ENCODE peak calls at places on chromosomes 13 and 19, in four cellular contexts. F is HCT116, C is SK-N-SH, H is HepG2. G is an unnamed sample.

GRCh38 chr13:28613562-28613961 is 45.4 kb upstream of the POMP start:
- DNase-seq in H (no peak), F (no peak), C (no peak), G (no peak)

GRCh38 chr13:71702253-71702652 is 164.8 kb downstream of the DACH1 start:
- DNase-seq in H (no peak), C (no peak), F (no peak), G (no peak)

GRCh38 chr19:4338441-4339350 is at the start of gene STAP2:
- DNase-seq in H (peak; percentile 44), F (no peak), C (no peak), G (peak; percentile 82)

GRCh38 chr19:34666958-34667265 is 10.0 kb downstream of the SCGB2B2 start:
- DNase-seq in H (no peak), F (no peak), C (no peak), G (no peak)

GRCh38 chr13:111115051-111115840 is at the start of gene ARHGEF7:
- DNase-seq in F (no peak), C (peak; percentile 86), H (no peak), G (peak; percentile 21)

GRCh38 chr19:35222373-35223005 is 6.0 kb downstream of the FAM187B start:
- DNase-seq in C (no peak), H (no peak), F (no peak), G (no peak)

GRCh38 chr13:21310220-21310619 is 133.8 kb downstream of the MRPL57 start:
- DNase-seq in F (no peak), C (no peak), H (no peak), G (no peak)

GRCh38 chr19:10061717-10062310 is 24.3 kb upstream of the SHFL start:
- DNase-seq in H (no peak), C (no peak), F (no peak), G (peak; percentile 60)

GRCh38 chr19:46493236-46494114 is 2.2 kb downstream of the PNMA8B start:
- DNase-seq in F (no peak), C (peak; percentile 23), H (no peak), G (no peak)

GRCh38 chr19:10567696-10568443 is 909 bp downstream of the CDKN2D start:
- DNase-seq in F (no peak), H (no peak), C (no peak), G (no peak)

GRCh38 chr19:35144259-35144599 is 1.2 kb downstream of the FXYD7 start:
- DNase-seq in H (no peak), C (no peak), F (no peak), G (no peak)

GRCh38 chr19:51664997-51665396 is 18.4 kb upstream of the SIGLEC14 start:
- DNase-seq in F (no peak), C (no peak), H (no peak), G (no peak)

GRCh38 chr13:99496322-99497142 is 4.7 kb upstream of the TM9SF2 start:
- DNase-seq in H (peak; percentile 98), F (peak; percentile 36), C (no peak), G (no peak)

GRCh38 chr19:41649827-41650226 is 23.0 kb upstream of the CEACAM4 start:
- DNase-seq in H (no peak), F (no peak), C (no peak), G (no peak)

GRCh38 chr13:42284068-42284467 is 12.1 kb downstream of the AKAP11 start:
- DNase-seq in H (no peak), C (no peak), F (no peak), G (no peak)

GRCh38 chr13:110714798-110715394 is 1.4 kb downstream of the ING1 start:
- DNase-seq in C (no peak), H (peak; percentile 20), F (no peak), G (peak; percentile 54)

GRCh38 chr19:28961772-28962500 is 251.0 kb downstream of the UQCRFS1 start:
- DNase-seq in H (no peak), F (no peak), C (no peak), G (no peak)

GRCh38 chr13:32669030-32669646 is 82.9 kb downstream of the PDS5B start:
- DNase-seq in F (peak; percentile 28), C (peak; percentile 36), H (peak; percentile 53), G (no peak)

GRCh38 chr19:10612515-10613119 is 12.7 kb upstream of the SLC44A2 start:
- DNase-seq in H (no peak), F (no peak), C (peak; percentile 20), G (no peak)

GRCh38 chr13:22232186-22232585 is 561.3 kb downstream of the FGF9 start:
- DNase-seq in F (no peak), H (no peak), C (no peak), G (no peak)

GRCh38 chr13:20828540-20829364 is 55.0 kb upstream of the EEF1AKMT1 start:
- DNase-seq in F (peak; percentile 26), C (peak; percentile 27), H (peak; percentile 38), G (peak; percentile 2)

GRCh38 chr13:65926750-65927171 is 1303.4 kb downstream of the PCDH9 start:
- DNase-seq in H (peak; percentile 2), F (peak; percentile 7), C (no peak), G (peak; percentile 49)

GRCh38 chr13:57557979-57558529 is 73.5 kb upstream of the PCDH17 start:
- DNase-seq in H (peak; percentile 15), C (peak; percentile 2), F (no peak), G (peak; percentile 33)

GRCh38 chr19:50331187-50332013 is 2.2 kb upstream of the KCNC3 start:
- DNase-seq in C (no peak), F (no peak), H (no peak), G (peak; percentile 55)

GRCh38 chr13:30785146-30785845 is 50.0 kb downstream of the ALOX5AP start:
- DNase-seq in H (no peak), C (no peak), F (no peak), G (no peak)

GRCh38 chr13:42997381-42997780 is 5.3 kb upstream of the EPSTI1 start:
- DNase-seq in F (no peak), C (no peak), H (no peak), G (no peak)

GRCh38 chr19:44648536-44649370 is 5.0 kb downstream of the PVR start:
- DNase-seq in C (no peak), H (no peak), F (no peak), G (peak; percentile 47)
- TF ChIP-seq JUND in C (no peak), H (no peak), F (no peak), G (no peak)

DNA sequence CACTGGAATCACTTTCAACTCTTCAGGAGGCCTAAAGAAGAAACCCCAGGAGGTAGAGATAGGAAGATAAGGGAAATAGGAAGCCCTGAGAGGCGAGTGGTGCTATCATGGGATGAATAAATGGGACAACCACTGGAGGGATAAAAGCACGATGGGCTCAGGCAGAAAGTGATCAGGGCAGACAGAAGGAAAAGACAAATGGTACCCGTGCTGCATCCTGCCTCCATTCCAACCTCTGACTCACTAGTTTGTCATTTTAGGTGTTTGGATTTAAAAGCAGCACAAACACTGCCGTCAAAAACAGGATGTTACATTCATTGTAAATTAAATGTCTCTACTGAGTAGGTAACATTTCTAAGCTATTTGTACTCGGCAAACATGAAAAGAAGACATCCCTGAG is 314.3 kb upstream of the HTR2A start:
- DNase-seq in C (no peak), H (no peak), F (no peak), G (no peak)
- TF ChIP-seq JUND in C (peak; percentile 41), H (no peak), F (no peak), G (no peak)

GRCh38 chr13:113141591-113141950 is 16.9 kb upstream of the PROZ start:
- DNase-seq in C (peak; percentile 15), F (no peak), H (no peak), G (no peak)
- TF ChIP-seq JUND in C (no peak), F (no peak), H (no peak), G (no peak)

GRCh38 chr19:3304871-3305423 is 61.4 kb upstream of the NFIC start:
- DNase-seq in H (peak; percentile 58), F (peak; percentile 56), C (peak; percentile 75), G (peak; percentile 77)
- TF ChIP-seq JUND in H (no peak), F (no peak), C (no peak), G (no peak)

GRCh38 chr19:40403262-40403984 is 9.8 kb downstream of the PRX start:
- DNase-seq in F (peak; percentile 86), H (peak; percentile 84), C (peak; percentile 98), G (peak; percentile 82)

GRCh38 chr19:40411958-40412499 is 1.1 kb downstream of the PRX start:
- DNase-seq in F (no peak), C (peak; percentile 11), H (no peak), G (no peak)

GRCh38 chr19:40410030-40410389 is 3.2 kb downstream of the PRX start:
- DNase-seq in C (no peak), F (no peak), H (no peak), G (no peak)

GRCh38 chr19:40411125-40411842 is 1.9 kb downstream of the PRX start:
- DNase-seq in H (no peak), F (no peak), C (peak; percentile 12), G (no peak)

DNA sequence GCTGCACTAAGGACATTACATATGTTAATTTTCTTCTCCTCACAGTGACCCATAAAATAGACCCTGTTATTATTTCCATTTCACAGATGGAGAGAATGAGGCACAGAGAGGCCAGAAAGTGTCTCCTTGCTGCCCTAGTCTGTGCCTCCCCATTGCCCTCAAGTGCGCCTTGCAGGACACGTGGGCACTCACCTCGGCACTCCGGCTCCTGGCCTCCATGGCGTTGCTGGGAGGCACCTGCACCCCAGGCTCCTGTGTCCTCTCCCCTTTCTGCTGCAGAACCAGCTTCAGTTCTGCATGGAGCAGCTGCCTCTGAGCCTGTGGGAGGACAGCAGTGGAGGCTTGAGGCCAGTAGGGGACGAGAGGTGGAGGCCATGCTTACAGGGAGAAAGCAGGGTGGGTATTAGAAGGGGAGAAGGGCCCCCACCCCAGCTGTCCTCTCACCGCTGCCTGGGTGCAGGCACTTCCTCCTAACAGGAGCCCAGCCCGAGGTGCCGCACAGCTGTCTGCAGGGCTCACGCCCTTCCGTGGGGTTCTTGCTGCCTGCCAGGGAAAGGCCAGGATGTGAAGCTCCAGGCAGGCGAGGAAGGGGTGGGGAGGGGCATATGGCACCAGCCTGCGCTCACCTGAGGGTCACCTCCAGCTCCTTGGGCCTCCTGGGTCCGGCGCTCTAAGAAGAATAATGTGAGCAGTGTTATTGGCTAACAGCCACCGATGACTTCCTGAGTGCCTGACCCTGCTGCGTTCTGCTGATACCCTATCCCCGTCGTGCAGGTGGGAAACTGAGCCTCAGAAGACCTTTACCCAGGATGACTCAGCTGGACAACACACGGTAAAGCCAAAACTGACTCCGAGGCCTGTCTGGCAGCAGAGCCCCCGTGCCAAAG is 5.2 kb downstream of the PRX start:
- DNase-seq in C (no peak), F (no peak), H (no peak), G (no peak)
- TF ChIP-seq JUND in C (no peak), F (no peak), H (no peak), G (no peak)

GRCh38 chr19:53868091-53868891 is 608 bp downstream of the MYADM start:
- DNase-seq in H (peak; percentile 47), F (no peak), C (peak; percentile 67), G (peak; percentile 64)
- TF ChIP-seq JUND in H (no peak), F (no peak), C (no peak), G (no peak)

DNA sequence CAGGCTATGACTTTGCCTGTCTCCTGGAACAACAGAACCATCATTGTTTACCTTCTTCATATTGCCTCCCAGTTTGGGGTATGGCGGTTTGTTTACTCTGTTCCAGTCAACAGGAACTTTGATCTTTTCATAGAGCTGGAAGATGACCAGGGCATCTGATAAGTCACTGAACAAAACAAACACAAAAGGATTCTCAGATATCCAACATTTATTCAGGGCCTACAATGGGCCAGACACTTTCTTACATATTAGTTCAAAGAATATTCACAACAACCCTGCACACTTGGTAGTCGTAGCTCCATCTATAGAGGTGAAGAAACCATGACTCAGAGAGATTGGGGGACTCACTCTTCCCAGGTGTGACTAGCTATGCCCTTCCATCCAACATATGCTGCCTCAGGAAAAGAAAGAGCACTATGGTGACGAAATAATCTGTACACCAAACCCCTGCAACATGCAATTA is 38.4 kb upstream of the CPB2 start:
- DNase-seq in H (peak; percentile 99), C (no peak), F (no peak), G (no peak)
- TF ChIP-seq JUND in H (peak; percentile 16), C (no peak), F (no peak), G (no peak)